ENCODE peak calls at places on chromosomes 2 and 18, in four cellular contexts. K is HepG2, V is K562, Y is GM12878. J is an unnamed sample.

GRCh38 chr2:26472821-26473655 is 4.9 kb downstream of the OTOF start:
- DNase-seq in K (no peak), V (no peak), Y (no peak), J (no peak)

GRCh38 chr2:29606105-29606871 is 315.1 kb downstream of the ALK start:
- DNase-seq in Y (no peak), K (no peak), V (no peak), J (no peak)

GRCh38 chr2:163481515-163481914 is 254.3 kb downstream of the FIGN start:
- DNase-seq in K (no peak), Y (no peak), V (no peak), J (no peak)

GRCh38 chr2:208359632-208359986 is 47.0 kb upstream of the PTH2R start:
- DNase-seq in K (no peak), V (peak), Y (no peak), J (no peak)

GRCh38 chr2:50476174-50476573 is 555.8 kb downstream of the NRXN1 start:
- DNase-seq in Y (no peak), V (no peak), K (no peak), J (no peak)

GRCh38 chr2:137202310-137202709 is 437.0 kb downstream of the THSD7B start:
- DNase-seq in K (no peak), V (no peak), Y (no peak), J (no peak)

GRCh38 chr2:238938460-238939055 is 90.7 kb downstream of the TWIST2 start:
- DNase-seq in Y (no peak), V (no peak), K (no peak), J (no peak)

GRCh38 chr18:183769-184168 is 25.4 kb downstream of the USP14 start:
- DNase-seq in K (no peak), V (peak), Y (no peak), J (no peak)

GRCh38 chr2:141021109-141021508 is 1109.7 kb downstream of the LRP1B start:
- DNase-seq in V (no peak), K (no peak), Y (no peak), J (no peak)

GRCh38 chr2:222518570-222519381 is 94.4 kb downstream of the SGPP2 start:
- DNase-seq in Y (no peak), V (no peak), K (no peak), J (no peak)

GRCh38 chr2:130972410-130972809 is 120.8 kb downstream of the FAM168B start:
- DNase-seq in Y (no peak), K (no peak), V (no peak), J (no peak)

GRCh38 chr2:224389317-224389716 is 12.6 kb downstream of the FAM124B start:
- DNase-seq in Y (no peak), V (no peak), K (no peak), J (no peak)

GRCh38 chr18:60122339-60122738 is 222.5 kb downstream of the PMAIP1 start:
- DNase-seq in V (no peak), K (no peak), Y (no peak), J (no peak)

GRCh38 chr2:8953525-8953924 is 50.0 kb downstream of the MBOAT2 start:
- DNase-seq in K (no peak), V (no peak), Y (no peak), J (no peak)

GRCh38 chr18:46771141-46771540 is 14.3 kb upstream of the ST8SIA5 start:
- DNase-seq in Y (no peak), K (no peak), V (no peak), J (no peak)

GRCh38 chr2:185952098-185952497 is 213.5 kb downstream of the FSIP2 start:
- DNase-seq in Y (no peak), K (no peak), V (no peak), J (no peak)

GRCh38 chr2:168612719-168613118 is 156.6 kb downstream of the CERS6 start:
- DNase-seq in K (no peak), V (no peak), Y (no peak), J (no peak)

GRCh38 chr2:209458018-209458979 is 34.5 kb downstream of the MAP2 start:
- DNase-seq in K (no peak), Y (no peak), V (no peak), J (no peak)

GRCh38 chr2:142868281-142868762 is 9.1 kb upstream of the KYNU start:
- DNase-seq in V (no peak), K (no peak), Y (no peak), J (peak)

GRCh38 chr18:55395811-55396210 is 192.2 kb downstream of the TCF4 start:
- DNase-seq in Y (no peak), V (no peak), K (no peak), J (no peak)

GRCh38 chr2:105737980-105738657 is 6.6 kb upstream of the NCK2 start:
- DNase-seq in Y (no peak), K (no peak), V (no peak), J (no peak)

GRCh38 chr2:207813942-207814341 is 44.2 kb upstream of the FZD5 start:
- DNase-seq in K (no peak), Y (no peak), V (no peak), J (no peak)

GRCh38 chr2:202911513-202912341 is at the start of the genes CARF and WDR12:
- DNase-seq in K (peak), V (peak), Y (peak), J (peak)

GRCh38 chr2:138391956-138392355 is 109.6 kb upstream of the SPOPL start:
- DNase-seq in V (no peak), Y (no peak), K (no peak), J (no peak)

GRCh38 chr2:76251342-76251741 is 540.6 kb upstream of the GCFC2 start:
- DNase-seq in K (peak), V (no peak), Y (no peak), J (no peak)

GRCh38 chr2:126700677-126701076 is 44.7 kb downstream of the GYPC start:
- DNase-seq in Y (no peak), K (no peak), V (no peak), J (peak)

GRCh38 chr2:226579519-226579918 is 220.1 kb downstream of the IRS1 start:
- DNase-seq in K (no peak), Y (no peak), V (no peak), J (no peak)

GRCh38 chr2:75609334-75609689 is 37.3 kb upstream of the MRPL19 start:
- DNase-seq in V (no peak), K (no peak), Y (no peak), J (no peak)

GRCh38 chr2:229712125-229712524 is 2.2 kb downstream of the DNER start:
- DNase-seq in V (no peak), K (no peak), Y (no peak), J (peak)

GRCh38 chr18:13216092-13216582 is 2.4 kb upstream of the LDLRAD4 start:
- DNase-seq in Y (peak), V (no peak), K (peak), J (peak)

GRCh38 chr18:8615397-8616025 is 6.3 kb downstream of the RAB12 start:
- DNase-seq in Y (no peak), K (peak), V (peak), J (peak)

GRCh38 chr2:68790600-68790999 is 56.0 kb downstream of the ARHGAP25 start:
- DNase-seq in V (no peak), K (no peak), Y (no peak), J (no peak)

GRCh38 chr2:231680284-231680991 is 27.9 kb upstream of the PTMA start:
- DNase-seq in K (peak), Y (no peak), V (no peak), J (no peak)

GRCh38 chr2:141015339-141016047 is 1115.3 kb downstream of the LRP1B start:
- DNase-seq in Y (no peak), K (no peak), V (no peak), J (no peak)

GRCh38 chr2:38433607-38433975 is 56.5 kb upstream of the ATL2 start:
- DNase-seq in K (no peak), V (no peak), Y (no peak), J (no peak)

GRCh38 chr2:226772389-226773179 is 27.0 kb downstream of the IRS1 start:
- DNase-seq in Y (peak), K (peak), V (peak), J (no peak)

GRCh38 chr2:72036173-72036545 is 111.5 kb downstream of the CYP26B1 start:
- DNase-seq in K (no peak), V (no peak), Y (no peak), J (no peak)
- TF ChIP-seq POLR2AphosphoS2 in K (no peak), V (no peak), Y (no peak), J (no peak)

DNA sequence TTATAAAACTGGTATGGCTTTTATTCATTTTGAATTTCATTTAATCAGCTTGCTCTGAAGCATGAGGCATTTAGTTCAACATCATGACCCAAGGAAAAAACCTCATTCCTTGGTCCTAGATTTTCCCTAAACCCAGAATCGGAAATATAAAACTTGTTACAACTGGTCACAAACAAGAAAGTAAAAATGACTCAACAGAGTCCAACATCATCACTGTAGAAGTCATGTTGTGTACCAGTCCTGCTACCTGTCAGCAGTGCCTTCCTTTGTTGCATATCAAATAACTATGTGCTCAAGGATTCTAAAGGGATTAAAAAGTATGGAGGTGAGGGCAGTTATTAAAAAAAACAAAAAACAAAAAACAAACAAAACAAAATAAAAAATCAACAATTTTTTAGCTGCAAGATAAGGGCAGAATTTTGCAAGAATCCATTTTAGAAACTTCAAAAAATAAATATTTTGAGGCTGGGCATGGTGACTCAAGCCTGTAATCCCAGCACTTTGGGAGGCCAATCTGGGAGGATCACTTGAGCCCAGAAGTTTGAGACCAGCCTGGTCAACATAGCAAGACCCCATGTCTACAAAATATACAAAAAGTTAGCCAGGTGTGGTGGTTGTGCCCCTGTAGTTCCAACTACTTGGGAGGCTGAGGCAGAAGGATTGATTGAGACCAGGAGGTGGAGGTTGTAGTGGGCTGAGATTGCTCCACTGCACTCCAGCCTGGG is 18.4 kb downstream of the NCKAP1 start:
- DNase-seq in K (no peak), V (no peak), Y (no peak), J (no peak)
- TF ChIP-seq POLR2AphosphoS2 in K (no peak), V (no peak), Y (no peak), J (no peak)

GRCh38 chr2:85277416-85278158 is 50.2 kb downstream of the TGOLN2 start:
- DNase-seq in Y (no peak), V (no peak), K (no peak), J (no peak)
- TF ChIP-seq POLR2AphosphoS2 in Y (no peak), V (no peak), K (no peak), J (no peak)

GRCh38 chr2:217709496-217710217 is 293.1 kb downstream of the TNS1 start:
- DNase-seq in V (no peak), Y (no peak), K (no peak), J (no peak)

GRCh38 chr2:217712431-217712830 is 290.4 kb downstream of the TNS1 start:
- DNase-seq in V (no peak), Y (no peak), K (no peak), J (no peak)

GRCh38 chr2:217713395-217714267 is 289.2 kb downstream of the TNS1 start:
- DNase-seq in V (peak), Y (no peak), K (peak), J (peak)

GRCh38 chr2:217710218-217710565 is 292.6 kb downstream of the TNS1 start:
- DNase-seq in Y (no peak), K (no peak), V (no peak), J (no peak)

GRCh38 chr2:217711236-217711635 is 291.6 kb downstream of the TNS1 start:
- DNase-seq in K (no peak), V (no peak), Y (no peak), J (no peak)
- TF ChIP-seq POLR2AphosphoS2 in K (no peak), V (no peak), Y (no peak), J (no peak)

DNA sequence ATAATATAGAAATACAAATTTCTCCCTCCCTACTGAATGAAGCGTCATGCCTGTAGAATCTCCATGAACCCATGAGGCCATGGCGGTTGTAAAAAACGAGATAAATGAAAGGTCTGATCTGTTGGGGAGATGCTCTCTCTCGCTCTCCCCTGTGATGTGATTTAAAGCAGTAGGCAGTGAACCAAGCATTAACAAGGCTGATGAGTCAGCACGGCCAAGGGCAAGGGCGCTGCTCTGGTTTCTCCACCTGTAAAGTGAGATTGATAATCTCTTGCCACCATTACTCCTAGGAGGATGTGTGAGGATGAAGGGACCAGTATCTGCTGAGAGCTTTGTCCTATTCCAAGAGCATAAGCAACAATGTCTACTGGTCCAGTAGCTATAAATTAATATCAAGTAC is 553.3 kb downstream of the CMPK2 start:
- DNase-seq in Y (no peak), V (no peak), K (no peak), J (no peak)
- TF ChIP-seq POLR2AphosphoS2 in Y (no peak), V (no peak), K (no peak), J (no peak)

GRCh38 chr2:235463893-235464292 is 29.9 kb upstream of the AGAP1 start:
- DNase-seq in V (no peak), Y (no peak), K (no peak), J (no peak)

GRCh38 chr2:235471186-235471747 is 22.6 kb upstream of the AGAP1 start:
- DNase-seq in Y (no peak), K (no peak), V (no peak), J (no peak)

GRCh38 chr2:235472443-235472842 is 21.4 kb upstream of the AGAP1 start:
- DNase-seq in V (no peak), Y (no peak), K (no peak), J (peak)

GRCh38 chr2:235467586-235467985 is 26.3 kb upstream of the AGAP1 start:
- DNase-seq in Y (no peak), V (no peak), K (no peak), J (no peak)

DNA sequence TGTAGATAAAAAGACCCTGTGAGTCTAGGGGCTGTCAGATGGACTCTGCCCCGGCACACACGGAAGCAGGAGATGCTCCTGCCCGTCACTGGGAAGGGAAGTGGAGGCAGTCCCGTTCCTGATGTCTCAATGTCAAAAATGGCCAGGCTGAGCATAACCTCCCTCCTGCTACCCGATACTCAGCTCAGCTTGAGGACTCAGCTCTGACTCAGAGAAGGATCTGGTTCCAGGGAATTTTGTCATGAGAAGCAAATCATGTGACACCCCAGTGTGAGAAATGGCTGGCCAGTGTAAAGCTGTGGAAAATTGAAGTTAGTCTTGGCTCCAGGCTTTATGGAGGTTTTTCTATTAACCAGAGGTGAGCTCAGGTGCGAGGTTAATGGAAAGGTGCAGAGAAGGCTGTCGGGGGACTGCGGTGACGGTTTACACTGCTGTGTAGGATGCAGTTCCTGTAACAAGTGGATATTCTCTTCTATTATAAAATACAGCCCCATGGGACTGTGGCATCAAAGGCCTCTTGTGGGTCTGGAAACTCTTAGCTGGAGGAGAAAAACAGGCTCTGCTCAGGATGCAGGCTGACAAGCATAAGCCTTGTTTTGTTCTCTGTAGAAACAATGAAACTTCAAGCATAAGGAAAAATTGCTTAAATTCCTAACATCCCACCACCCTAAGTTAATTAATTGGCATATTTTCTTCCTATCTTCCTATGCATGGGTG is 24.7 kb upstream of the AGAP1 start:
- DNase-seq in Y (no peak), K (no peak), V (no peak), J (peak)
- TF ChIP-seq POLR2AphosphoS2 in Y (no peak), K (no peak), V (no peak), J (no peak)

J was measured in A549.